ENCODE peak calls at places on chromosomes 11 and 22, in seven cellular contexts. K is heart left ventricle, M is IMR-90, L is cardiac fibroblast, X is Karpas-422, J is adipocyte, A is H7. S is an unnamed sample.

GRCh38 chr22:29704528-29705285 is 15.1 kb upstream of the CABP7 start:
- DNase-seq in K (no peak), M (peak), L (peak), X (peak), J (peak), A (peak), S (no peak)

GRCh38 chr22:22748297-22748743 is 103.9 kb downstream of the GGTLC2 start:
- DNase-seq in K (no peak), M (peak), L (peak), X (peak), J (peak), A (peak), S (peak)

GRCh38 chr11:115965754-115966504 is 461.7 kb upstream of the CADM1 start:
- DNase-seq in K (no peak), M (peak), L (no peak), X (no peak), J (no peak), A (no peak), S (no peak)

GRCh38 chr11:93051181-93051580 is 81.7 kb downstream of the MTNR1B start:
- DNase-seq in K (no peak), M (peak), L (peak), X (no peak), J (peak), A (no peak), S (no peak)

GRCh38 chr22:21693999-21694341 is 28.2 kb downstream of the PPIL2 start:
- DNase-seq in K (no peak), M (no peak), L (no peak), X (no peak), J (no peak), A (no peak), S (no peak)

GRCh38 chr11:76237914-76238313 is 31.6 kb upstream of the WNT11 start:
- DNase-seq in K (no peak), M (peak), L (no peak), X (no peak), J (peak), A (peak), S (no peak)

GRCh38 chr22:42282252-42282942 is 11.9 kb upstream of the TCF20 start:
- DNase-seq in K (no peak), M (no peak), L (no peak), X (no peak), J (no peak), A (peak), S (no peak)

GRCh38 chr11:30317030-30317429 is 5.9 kb upstream of the ARL14EP start:
- DNase-seq in K (no peak), M (no peak), L (no peak), X (no peak), J (no peak), A (no peak), S (no peak)

GRCh38 chr11:78742430-78742829 is 167.8 kb upstream of the NARS2 start:
- DNase-seq in K (peak), M (peak), L (no peak), X (no peak), J (no peak), A (no peak), S (peak)

GRCh38 chr11:79086056-79086455 is 354.8 kb downstream of the TENM4 start:
- DNase-seq in K (no peak), M (no peak), L (no peak), X (no peak), J (no peak), A (no peak), S (no peak)

GRCh38 chr11:504994-505344 is 2.1 kb downstream of the RNH1 start:
- DNase-seq in K (no peak), M (no peak), L (no peak), X (no peak), J (no peak), A (no peak), S (no peak)

GRCh38 chr22:36015806-36016519 is 12.7 kb downstream of the RBFOX2 start:
- DNase-seq in K (no peak), M (no peak), L (no peak), X (peak), J (no peak), A (no peak), S (no peak)

GRCh38 chr11:75786101-75786736 is 17.6 kb downstream of the DGAT2 start:
- DNase-seq in K (no peak), M (no peak), L (no peak), X (no peak), J (no peak), A (no peak), S (no peak)

GRCh38 chr11:108947654-108948570 is 283.0 kb downstream of the DDX10 start:
- DNase-seq in K (no peak), M (peak), L (no peak), X (no peak), J (no peak), A (no peak), S (no peak)

GRCh38 chr11:86101941-86102407 is 33.1 kb upstream of the PICALM start:
- DNase-seq in K (no peak), M (peak), L (no peak), X (no peak), J (no peak), A (no peak), S (no peak)

GRCh38 chr11:20360650-20361049 is 2.9 kb upstream of the HTATIP2 start:
- DNase-seq in K (no peak), M (peak), L (peak), X (no peak), J (no peak), A (no peak), S (no peak)

GRCh38 chr11:6633422-6634408 is 14.5 kb upstream of the TPP1 start:
- DNase-seq in K (no peak), M (no peak), L (no peak), X (no peak), J (no peak), A (no peak), S (peak)

GRCh38 chr11:59801981-59802638 is 8.5 kb downstream of the MRPL16 start:
- DNase-seq in K (no peak), M (peak), L (peak), X (no peak), J (no peak), A (peak), S (no peak)

GRCh38 chr22:46272196-46272595 is 4.4 kb downstream of the TTC38 start:
- DNase-seq in K (no peak), M (no peak), L (no peak), X (no peak), J (no peak), A (no peak), S (no peak)

GRCh38 chr11:66674964-66675602 is 2.6 kb downstream of the RBM4B start:
- DNase-seq in K (no peak), M (no peak), L (no peak), X (no peak), J (no peak), A (no peak), S (no peak)

GRCh38 chr11:48248902-48249301 is 4.0 kb downstream of the OR4X2 start:
- DNase-seq in K (no peak), M (no peak), L (no peak), X (no peak), J (no peak), A (no peak), S (no peak)

GRCh38 chr22:38570841-38571364 is 920 bp upstream of the DMC1 start:
- DNase-seq in K (peak), M (peak), L (peak), X (peak), J (no peak), A (peak), S (peak)

GRCh38 chr22:37472418-37473006 is 13.7 kb downstream of the MFNG start:
- DNase-seq in K (no peak), M (peak), L (peak), X (peak), J (peak), A (peak), S (no peak)

GRCh38 chr11:76524919-76525318 is 80.1 kb downstream of the EMSY start:
- DNase-seq in K (no peak), M (peak), L (peak), X (no peak), J (peak), A (no peak), S (peak)

GRCh38 chr11:122690292-122690691 is 34.8 kb downstream of the UBASH3B start:
- DNase-seq in K (no peak), M (no peak), L (no peak), X (no peak), J (no peak), A (no peak), S (no peak)

GRCh38 chr11:61414547-61414946 is 15.2 kb downstream of the CPSF7 start:
- DNase-seq in K (no peak), M (no peak), L (no peak), X (no peak), J (no peak), A (no peak), S (no peak)

GRCh38 chr11:113992459-113993105 is 17.7 kb downstream of the HTR3A start:
- DNase-seq in K (no peak), M (no peak), L (no peak), X (peak), J (no peak), A (peak), S (no peak)

GRCh38 chr11:130689222-130689908 is 226.9 kb downstream of the SNX19 start:
- DNase-seq in K (no peak), M (no peak), L (peak), X (no peak), J (peak), A (no peak), S (no peak)

GRCh38 chr11:58784995-58785394 is 53.3 kb upstream of the GLYAT start:
- DNase-seq in K (no peak), M (no peak), L (no peak), X (no peak), J (no peak), A (no peak), S (no peak)

GRCh38 chr11:103297900-103298299 is 188.7 kb downstream of the DYNC2H1 start:
- DNase-seq in K (no peak), M (no peak), L (no peak), X (no peak), J (no peak), A (no peak), S (no peak)

GRCh38 chr22:48968201-48968959 is 859.3 kb downstream of the BRD1 start:
- DNase-seq in K (no peak), M (no peak), L (no peak), X (peak), J (no peak), A (peak), S (peak)

GRCh38 chr11:88484873-88485621 is 147.5 kb upstream of the CTSC start:
- DNase-seq in K (no peak), M (peak), L (peak), X (peak), J (peak), A (peak), S (no peak)

GRCh38 chr11:63763506-63764200 is 4.9 kb downstream of the ZFTA start:
- DNase-seq in K (peak), M (no peak), L (no peak), X (no peak), J (no peak), A (peak), S (peak)

GRCh38 chr11:45158210-45158644 is 11.8 kb downstream of the PRDM11 start:
- DNase-seq in K (peak), M (no peak), L (peak), X (no peak), J (peak), A (no peak), S (no peak)

GRCh38 chr11:2904153-2905052 is 18.8 kb upstream of the CDKN1C start:
- DNase-seq in K (no peak), M (no peak), L (no peak), X (no peak), J (no peak), A (no peak), S (no peak)
- H3K4me3 ChIP-seq in K (no peak), M (no peak), L (no peak), X (no peak), J (no peak), A (no peak), S (no peak)

GRCh38 chr11:14075679-14076078 is 113.2 kb downstream of the SPON1 start:
- DNase-seq in K (no peak), M (no peak), L (no peak), X (no peak), J (no peak), A (no peak), S (no peak)
- H3K4me3 ChIP-seq in K (no peak), M (no peak), L (no peak), X (no peak), J (no peak), A (no peak), S (no peak)

GRCh38 chr11:10674991-10675440 is 18.5 kb downstream of the IRAG1 start:
- DNase-seq in K (no peak), M (no peak), L (no peak), X (no peak), J (no peak), A (no peak), S (peak)
- H3K4me3 ChIP-seq in K (peak), M (no peak), L (no peak), X (no peak), J (peak), A (no peak), S (no peak)

DNA sequence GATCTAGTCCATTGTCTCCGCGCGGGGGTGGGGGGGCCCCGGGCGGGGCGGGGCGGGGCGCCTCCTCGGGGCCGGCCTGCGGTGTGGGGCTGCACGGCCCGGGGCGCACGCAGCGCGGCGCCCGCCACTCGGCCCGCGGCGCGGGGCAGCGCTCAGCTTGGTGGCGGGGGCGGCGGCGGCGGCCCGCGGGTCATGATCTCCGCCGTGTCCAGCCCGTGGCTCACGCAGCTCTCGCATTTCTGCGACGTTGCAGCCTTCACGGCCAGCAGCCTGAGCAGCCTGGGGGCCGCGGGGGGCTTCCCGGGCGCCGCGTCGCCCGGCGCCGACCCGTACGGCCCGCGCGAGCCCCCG is at the start of gene TBX1:
- DNase-seq in K (no peak), M (no peak), L (no peak), X (no peak), J (peak), A (no peak), S (no peak)
- H3K4me3 ChIP-seq in K (peak), M (peak), L (no peak), X (no peak), J (peak), A (peak), S (peak)

GRCh38 chr11:119730347-119730613 is 1.3 kb upstream of the NECTIN1 start:
- DNase-seq in K (no peak), M (no peak), L (no peak), X (no peak), J (no peak), A (no peak), S (no peak)
- H3K4me3 ChIP-seq in K (peak), M (no peak), L (peak), X (no peak), J (peak), A (peak), S (no peak)

GRCh38 chr11:96054870-96055705 is 131.2 kb upstream of the MTMR2 start:
- DNase-seq in K (no peak), M (peak), L (peak), X (peak), J (peak), A (peak), S (no peak)
- H3K4me3 ChIP-seq in K (no peak), M (no peak), L (no peak), X (no peak), J (no peak), A (no peak), S (no peak)

GRCh38 chr22:44025171-44026065 is 1.3 kb downstream of the PARVB start:
- DNase-seq in K (peak), M (no peak), L (no peak), X (peak), J (no peak), A (peak), S (peak)
- H3K4me3 ChIP-seq in K (peak), M (no peak), L (peak), X (peak), J (peak), A (no peak), S (no peak)

DNA sequence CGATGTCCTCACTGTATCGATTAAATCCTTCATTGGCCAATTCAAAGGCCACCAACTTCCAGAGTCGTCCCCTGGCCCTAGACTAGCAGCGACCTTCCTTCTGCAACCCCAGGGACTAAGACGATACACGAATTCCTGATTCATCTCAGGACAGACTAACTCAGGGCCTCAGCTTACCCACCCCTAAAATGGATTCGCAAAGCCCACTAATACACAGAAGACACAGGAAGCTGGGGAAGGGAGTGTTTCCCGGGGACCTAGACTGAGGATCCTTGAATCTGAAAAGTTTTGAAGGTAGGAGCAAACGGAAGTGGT is 509 bp downstream of the LAMTOR1 start:
- DNase-seq in K (no peak), M (no peak), L (no peak), X (no peak), J (no peak), A (no peak), S (no peak)
- H3K4me3 ChIP-seq in K (peak), M (peak), L (peak), X (peak), J (peak), A (peak), S (peak)

S was measured in lower leg skin.